ENCODE peak calls at places on chromosome 14, in seven cellular contexts. One of them, this sample, is unnamed.

GRCh38 chr14:49954171-49954631 is 61.3 kb downstream of the ARF6 start:
- DNase-seq in esophagus squamous epithelium: no peak
- DNase-seq in lower lobe of right lung: peak
- DNase-seq in fibroblast of pulmonary artery: no peak
- DNase-seq in HFF-Myc: no peak
- DNase-seq in fibroblast of villous mesenchyme: peak
- DNase-seq in astrocyte of the cerebellum: no peak
- DNase-seq in this sample: peak

GRCh38 chr14:63745858-63746425 is 18.1 kb upstream of the SGPP1 start:
- DNase-seq in fibroblast of villous mesenchyme: no peak
- DNase-seq in fibroblast of pulmonary artery: no peak
- DNase-seq in lower lobe of right lung: peak
- DNase-seq in HFF-Myc: no peak
- DNase-seq in astrocyte of the cerebellum: no peak
- DNase-seq in esophagus squamous epithelium: no peak
- DNase-seq in this sample: no peak

GRCh38 chr14:98593361-98593761 is 678.6 kb downstream of the BCL11B start:
- DNase-seq in fibroblast of pulmonary artery: no peak
- DNase-seq in lower lobe of right lung: no peak
- DNase-seq in esophagus squamous epithelium: no peak
- DNase-seq in HFF-Myc: no peak
- DNase-seq in fibroblast of villous mesenchyme: no peak
- DNase-seq in astrocyte of the cerebellum: no peak
- DNase-seq in this sample: no peak

GRCh38 chr14:49892301-49892635 is 614 bp upstream of the ARF6 start:
- DNase-seq in lower lobe of right lung: no peak
- DNase-seq in astrocyte of the cerebellum: peak
- DNase-seq in esophagus squamous epithelium: no peak
- DNase-seq in HFF-Myc: no peak
- DNase-seq in fibroblast of villous mesenchyme: peak
- DNase-seq in fibroblast of pulmonary artery: peak
- DNase-seq in this sample: peak

GRCh38 chr14:30935445-30935844 is 61.1 kb downstream of the COCH start:
- DNase-seq in lower lobe of right lung: no peak
- DNase-seq in esophagus squamous epithelium: no peak
- DNase-seq in astrocyte of the cerebellum: no peak
- DNase-seq in HFF-Myc: no peak
- DNase-seq in fibroblast of pulmonary artery: no peak
- DNase-seq in fibroblast of villous mesenchyme: no peak
- DNase-seq in this sample: no peak

GRCh38 chr14:86654558-86655184 is 1124.7 kb downstream of the FLRT2 start:
- DNase-seq in astrocyte of the cerebellum: peak
- DNase-seq in fibroblast of pulmonary artery: peak
- DNase-seq in esophagus squamous epithelium: no peak
- DNase-seq in HFF-Myc: peak
- DNase-seq in fibroblast of villous mesenchyme: peak
- DNase-seq in lower lobe of right lung: peak
- DNase-seq in this sample: peak

GRCh38 chr14:89740241-89740640 is 214.3 kb downstream of the EFCAB11 start:
- DNase-seq in esophagus squamous epithelium: no peak
- DNase-seq in fibroblast of pulmonary artery: no peak
- DNase-seq in fibroblast of villous mesenchyme: no peak
- DNase-seq in astrocyte of the cerebellum: no peak
- DNase-seq in lower lobe of right lung: no peak
- DNase-seq in HFF-Myc: no peak
- DNase-seq in this sample: no peak

GRCh38 chr14:18656627-18657026 is 55.7 kb downstream of the OR11H12 start:
- DNase-seq in fibroblast of villous mesenchyme: no peak
- DNase-seq in HFF-Myc: no peak
- DNase-seq in lower lobe of right lung: no peak
- DNase-seq in fibroblast of pulmonary artery: no peak
- DNase-seq in astrocyte of the cerebellum: no peak
- DNase-seq in esophagus squamous epithelium: no peak
- DNase-seq in this sample: no peak

GRCh38 chr14:63996575-63997220 is 143.9 kb downstream of the SYNE2 start:
- DNase-seq in esophagus squamous epithelium: no peak
- DNase-seq in astrocyte of the cerebellum: no peak
- DNase-seq in fibroblast of pulmonary artery: peak
- DNase-seq in HFF-Myc: peak
- DNase-seq in lower lobe of right lung: no peak
- DNase-seq in fibroblast of villous mesenchyme: no peak
- DNase-seq in this sample: peak

GRCh38 chr14:27243360-27243759 is 645.5 kb upstream of the NOVA1 start:
- DNase-seq in HFF-Myc: no peak
- DNase-seq in esophagus squamous epithelium: no peak
- DNase-seq in lower lobe of right lung: no peak
- DNase-seq in fibroblast of villous mesenchyme: no peak
- DNase-seq in fibroblast of pulmonary artery: no peak
- DNase-seq in astrocyte of the cerebellum: no peak
- DNase-seq in this sample: no peak

GRCh38 chr14:77044776-77045569 is 16.5 kb upstream of the IRF2BPL start:
- DNase-seq in astrocyte of the cerebellum: no peak
- DNase-seq in esophagus squamous epithelium: no peak
- DNase-seq in HFF-Myc: no peak
- DNase-seq in fibroblast of villous mesenchyme: peak
- DNase-seq in lower lobe of right lung: no peak
- DNase-seq in fibroblast of pulmonary artery: peak
- DNase-seq in this sample: peak

GRCh38 chr14:74756326-74756725 is 6.8 kb upstream of the YLPM1 start:
- DNase-seq in fibroblast of pulmonary artery: no peak
- DNase-seq in lower lobe of right lung: no peak
- DNase-seq in astrocyte of the cerebellum: no peak
- DNase-seq in fibroblast of villous mesenchyme: no peak
- DNase-seq in HFF-Myc: no peak
- DNase-seq in esophagus squamous epithelium: no peak
- DNase-seq in this sample: no peak

GRCh38 chr14:105466491-105467248 is 8.0 kb upstream of the CRIP2 start:
- DNase-seq in HFF-Myc: no peak
- DNase-seq in fibroblast of pulmonary artery: no peak
- DNase-seq in lower lobe of right lung: no peak
- DNase-seq in esophagus squamous epithelium: no peak
- DNase-seq in fibroblast of villous mesenchyme: no peak
- DNase-seq in astrocyte of the cerebellum: no peak
- DNase-seq in this sample: no peak

GRCh38 chr14:91793704-91794103 is 61.8 kb upstream of the CATSPERB start:
- DNase-seq in lower lobe of right lung: no peak
- DNase-seq in fibroblast of villous mesenchyme: no peak
- DNase-seq in esophagus squamous epithelium: no peak
- DNase-seq in fibroblast of pulmonary artery: no peak
- DNase-seq in HFF-Myc: no peak
- DNase-seq in astrocyte of the cerebellum: no peak
- DNase-seq in this sample: no peak

GRCh38 chr14:34699873-34700621 is 14.3 kb downstream of the CFL2 start:
- DNase-seq in fibroblast of villous mesenchyme: peak
- DNase-seq in fibroblast of pulmonary artery: peak
- DNase-seq in lower lobe of right lung: no peak
- DNase-seq in esophagus squamous epithelium: no peak
- DNase-seq in HFF-Myc: peak
- DNase-seq in astrocyte of the cerebellum: peak
- DNase-seq in this sample: peak

GRCh38 chr14:77524536-77524935 is 25.9 kb upstream of the ISM2 start:
- DNase-seq in astrocyte of the cerebellum: no peak
- DNase-seq in HFF-Myc: no peak
- DNase-seq in fibroblast of villous mesenchyme: no peak
- DNase-seq in esophagus squamous epithelium: no peak
- DNase-seq in fibroblast of pulmonary artery: no peak
- DNase-seq in lower lobe of right lung: no peak
- DNase-seq in this sample: no peak

GRCh38 chr14:100476012-100476822 is 111.0 kb downstream of the BEGAIN start:
- DNase-seq in lower lobe of right lung: no peak
- DNase-seq in esophagus squamous epithelium: no peak
- DNase-seq in fibroblast of pulmonary artery: peak
- DNase-seq in fibroblast of villous mesenchyme: peak
- DNase-seq in astrocyte of the cerebellum: peak
- DNase-seq in HFF-Myc: peak
- DNase-seq in this sample: peak

GRCh38 chr14:96167224-96168148 is 37.2 kb upstream of the BDKRB2 start:
- DNase-seq in fibroblast of pulmonary artery: peak
- DNase-seq in esophagus squamous epithelium: no peak
- DNase-seq in fibroblast of villous mesenchyme: peak
- DNase-seq in lower lobe of right lung: no peak
- DNase-seq in HFF-Myc: peak
- DNase-seq in astrocyte of the cerebellum: peak
- DNase-seq in this sample: peak

GRCh38 chr14:52950898-52951729 is at the start of gene FERMT2:
- DNase-seq in lower lobe of right lung: peak
- DNase-seq in HFF-Myc: peak
- DNase-seq in astrocyte of the cerebellum: peak
- DNase-seq in fibroblast of pulmonary artery: peak
- DNase-seq in fibroblast of villous mesenchyme: peak
- DNase-seq in esophagus squamous epithelium: no peak
- DNase-seq in this sample: peak

GRCh38 chr14:33120341-33120740 is 181.7 kb downstream of the NPAS3 start:
- DNase-seq in esophagus squamous epithelium: no peak
- DNase-seq in fibroblast of villous mesenchyme: peak
- DNase-seq in astrocyte of the cerebellum: no peak
- DNase-seq in lower lobe of right lung: no peak
- DNase-seq in fibroblast of pulmonary artery: peak
- DNase-seq in HFF-Myc: no peak
- DNase-seq in this sample: peak

GRCh38 chr14:95876769-95877490 is at the start of gene TUNAR:
- DNase-seq in fibroblast of villous mesenchyme: no peak
- DNase-seq in lower lobe of right lung: no peak
- DNase-seq in HFF-Myc: no peak
- DNase-seq in esophagus squamous epithelium: no peak
- DNase-seq in fibroblast of pulmonary artery: peak
- DNase-seq in astrocyte of the cerebellum: no peak
- DNase-seq in this sample: no peak

GRCh38 chr14:23727566-23728335 is 91.6 kb downstream of the DHRS2 start:
- DNase-seq in lower lobe of right lung: no peak
- DNase-seq in HFF-Myc: peak
- DNase-seq in astrocyte of the cerebellum: peak
- DNase-seq in fibroblast of pulmonary artery: peak
- DNase-seq in fibroblast of villous mesenchyme: peak
- DNase-seq in esophagus squamous epithelium: no peak
- DNase-seq in this sample: peak

GRCh38 chr14:23539209-23539866 is 12.2 kb downstream of the ZFHX2 start:
- DNase-seq in fibroblast of pulmonary artery: peak
- DNase-seq in astrocyte of the cerebellum: no peak
- DNase-seq in HFF-Myc: no peak
- DNase-seq in fibroblast of villous mesenchyme: peak
- DNase-seq in esophagus squamous epithelium: no peak
- DNase-seq in lower lobe of right lung: no peak
- DNase-seq in this sample: peak

GRCh38 chr14:22900088-22900799 is 17.2 kb downstream of the REM2 start:
- DNase-seq in esophagus squamous epithelium: no peak
- DNase-seq in fibroblast of villous mesenchyme: peak
- DNase-seq in fibroblast of pulmonary artery: peak
- DNase-seq in lower lobe of right lung: no peak
- DNase-seq in HFF-Myc: peak
- DNase-seq in astrocyte of the cerebellum: peak
- DNase-seq in this sample: peak

GRCh38 chr14:54453252-54453651 is 12.1 kb upstream of the CNIH1 start:
- DNase-seq in HFF-Myc: no peak
- DNase-seq in fibroblast of villous mesenchyme: no peak
- DNase-seq in astrocyte of the cerebellum: no peak
- DNase-seq in fibroblast of pulmonary artery: no peak
- DNase-seq in lower lobe of right lung: no peak
- DNase-seq in esophagus squamous epithelium: no peak
- DNase-seq in this sample: no peak

GRCh38 chr14:95480887-95481226 is 35.6 kb downstream of the SYNE3 start:
- DNase-seq in lower lobe of right lung: no peak
- DNase-seq in HFF-Myc: no peak
- DNase-seq in fibroblast of villous mesenchyme: no peak
- DNase-seq in esophagus squamous epithelium: no peak
- DNase-seq in fibroblast of pulmonary artery: no peak
- DNase-seq in astrocyte of the cerebellum: no peak
- DNase-seq in this sample: no peak

DNA sequence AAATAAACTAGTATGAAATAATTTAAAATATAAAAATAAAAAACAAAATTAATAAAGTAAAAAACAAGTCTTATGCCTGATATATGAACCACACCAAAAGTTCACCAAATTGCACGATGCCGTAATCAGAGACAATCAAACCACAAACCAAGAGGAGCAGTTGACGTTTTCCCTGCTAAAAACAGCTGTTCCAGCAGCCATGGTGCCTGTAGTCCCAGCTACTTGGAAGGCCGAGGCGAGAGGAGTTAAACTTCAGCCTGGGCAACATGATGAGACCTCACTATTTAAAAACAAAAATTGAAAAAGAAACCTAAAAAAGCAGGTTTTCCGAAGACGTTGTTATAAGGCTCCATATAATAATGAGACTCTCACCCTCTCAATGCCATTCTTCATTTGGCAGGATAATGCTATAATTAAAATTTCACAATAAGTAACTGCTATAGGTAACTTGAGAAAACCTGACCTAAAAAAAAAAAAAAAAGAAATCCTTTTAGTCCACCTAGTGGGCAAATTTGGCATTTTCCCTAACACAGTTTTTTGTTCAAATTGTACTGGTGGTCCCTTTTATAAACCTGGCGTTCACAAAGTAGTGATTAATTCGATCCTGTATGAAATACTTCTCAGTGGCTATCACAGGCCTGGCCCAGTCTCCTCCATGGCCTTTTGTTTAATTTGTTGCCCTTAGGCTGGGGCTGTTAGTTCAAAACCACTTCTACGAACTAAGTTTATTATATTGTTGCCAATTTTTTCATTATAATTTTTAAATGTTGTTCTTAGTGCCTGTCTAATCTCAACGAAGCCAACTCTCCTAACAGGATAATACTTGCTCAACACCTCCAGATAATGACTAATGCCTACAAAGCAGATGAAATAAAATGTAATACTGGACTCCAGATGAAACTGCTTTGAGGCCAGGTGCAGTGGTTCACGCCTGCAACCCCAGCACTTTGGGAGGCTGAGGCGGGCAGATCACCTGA is 62.1 kb downstream of the TNFAIP2 start:
- DNase-seq in astrocyte of the cerebellum: peak
- DNase-seq in fibroblast of pulmonary artery: peak
- DNase-seq in lower lobe of right lung: no peak
- DNase-seq in HFF-Myc: peak
- DNase-seq in esophagus squamous epithelium: no peak
- DNase-seq in fibroblast of villous mesenchyme: peak
- DNase-seq in this sample: peak
- H3K4me3 ChIP-seq in astrocyte of the cerebellum: no peak
- H3K4me3 ChIP-seq in fibroblast of pulmonary artery: no peak
- H3K4me3 ChIP-seq in lower lobe of right lung: no peak
- H3K4me3 ChIP-seq in HFF-Myc: no peak
- H3K4me3 ChIP-seq in esophagus squamous epithelium: no peak
- H3K4me3 ChIP-seq in fibroblast of villous mesenchyme: no peak
- H3K4me3 ChIP-seq in this sample: no peak

GRCh38 chr14:80378084-80378483 is 166.8 kb upstream of the DIO2 start:
- DNase-seq in fibroblast of villous mesenchyme: no peak
- DNase-seq in HFF-Myc: no peak
- DNase-seq in fibroblast of pulmonary artery: no peak
- DNase-seq in lower lobe of right lung: no peak
- DNase-seq in esophagus squamous epithelium: no peak
- DNase-seq in astrocyte of the cerebellum: no peak
- DNase-seq in this sample: no peak
- H3K4me3 ChIP-seq in fibroblast of villous mesenchyme: no peak
- H3K4me3 ChIP-seq in HFF-Myc: no peak
- H3K4me3 ChIP-seq in fibroblast of pulmonary artery: no peak
- H3K4me3 ChIP-seq in lower lobe of right lung: no peak
- H3K4me3 ChIP-seq in esophagus squamous epithelium: no peak
- H3K4me3 ChIP-seq in astrocyte of the cerebellum: no peak
- H3K4me3 ChIP-seq in this sample: no peak

GRCh38 chr14:75981426-75981825 is 369 bp downstream of the TGFB3 start:
- DNase-seq in HFF-Myc: no peak
- DNase-seq in fibroblast of villous mesenchyme: no peak
- DNase-seq in lower lobe of right lung: no peak
- DNase-seq in astrocyte of the cerebellum: no peak
- DNase-seq in esophagus squamous epithelium: no peak
- DNase-seq in fibroblast of pulmonary artery: no peak
- DNase-seq in this sample: peak
- H3K4me3 ChIP-seq in HFF-Myc: peak
- H3K4me3 ChIP-seq in fibroblast of villous mesenchyme: peak
- H3K4me3 ChIP-seq in lower lobe of right lung: peak
- H3K4me3 ChIP-seq in astrocyte of the cerebellum: peak
- H3K4me3 ChIP-seq in esophagus squamous epithelium: peak
- H3K4me3 ChIP-seq in fibroblast of pulmonary artery: peak
- H3K4me3 ChIP-seq in this sample: peak

GRCh38 chr14:36522972-36523685 is 3.1 kb upstream of the NKX2-1 start:
- DNase-seq in lower lobe of right lung: no peak
- DNase-seq in HFF-Myc: no peak
- DNase-seq in esophagus squamous epithelium: no peak
- DNase-seq in astrocyte of the cerebellum: no peak
- DNase-seq in fibroblast of pulmonary artery: no peak
- DNase-seq in fibroblast of villous mesenchyme: no peak
- DNase-seq in this sample: no peak
- H3K4me3 ChIP-seq in lower lobe of right lung: peak
- H3K4me3 ChIP-seq in HFF-Myc: no peak
- H3K4me3 ChIP-seq in esophagus squamous epithelium: no peak
- H3K4me3 ChIP-seq in astrocyte of the cerebellum: no peak
- H3K4me3 ChIP-seq in fibroblast of pulmonary artery: no peak
- H3K4me3 ChIP-seq in fibroblast of villous mesenchyme: no peak
- H3K4me3 ChIP-seq in this sample: no peak